ENCODE peak calls at places on chromosomes 2 and 18, in nine cellular contexts. J, H, S, M, G, F, U, V and L are unnamed samples.

GRCh38 chr2:224252601-224253000 is 149.3 kb downstream of the FAM124B start:
- DNase-seq in J (no peak), H (no peak), S (no peak), M (no peak), G (no peak), F (no peak), U (no peak), V (no peak), L (no peak)

GRCh38 chr2:234494361-234495075 is 2.4 kb downstream of the ARL4C start:
- DNase-seq in J (peak; percentile 53), H (no peak), S (no peak), M (no peak), G (peak; percentile 50), F (no peak), U (no peak), V (peak; percentile 58), L (peak; percentile 51)

GRCh38 chr2:45964226-45964841 is 312.9 kb downstream of the PRKCE start:
- DNase-seq in J (peak; percentile 98), H (no peak), S (peak; percentile 54), M (no peak), G (peak; percentile 79), F (no peak), U (no peak), V (peak; percentile 94), L (peak; percentile 92)

GRCh38 chr2:119223521-119224390 is at the start of gene STEAP3:
- DNase-seq in J (peak; percentile 88), H (no peak), S (peak; percentile 90), M (peak; percentile 47), G (peak; percentile 66), F (no peak), U (no peak), V (peak; percentile 67), L (peak; percentile 78)

GRCh38 chr2:62826141-62826540 is 120.6 kb downstream of the EHBP1 start:
- DNase-seq in J (peak; percentile 54), H (no peak), S (no peak), M (no peak), G (no peak), F (no peak), U (no peak), V (no peak), L (no peak)

GRCh38 chr2:236997086-236997485 is 88.6 kb upstream of the COPS8 start:
- DNase-seq in J (no peak), H (no peak), S (no peak), M (no peak), G (no peak), F (no peak), U (no peak), V (no peak), L (no peak)

GRCh38 chr18:49459404-49460171 is 857 bp downstream of the DYM start:
- DNase-seq in J (peak; percentile 34), H (no peak), S (no peak), M (no peak), G (peak; percentile 40), F (no peak), U (peak; percentile 9), V (no peak), L (no peak)

GRCh38 chr2:173644146-173644545 is 289.5 kb downstream of the CDCA7 start:
- DNase-seq in J (peak; percentile 49), H (no peak), S (no peak), M (no peak), G (no peak), F (no peak), U (no peak), V (no peak), L (peak; percentile 11)

GRCh38 chr2:144464730-144465129 is 55.2 kb downstream of the ZEB2 start:
- DNase-seq in J (no peak), H (no peak), S (no peak), M (no peak), G (no peak), F (no peak), U (no peak), V (no peak), L (no peak)

GRCh38 chr18:10056506-10056905 is 142.7 kb downstream of the VAPA start:
- DNase-seq in J (no peak), H (no peak), S (no peak), M (no peak), G (no peak), F (no peak), U (no peak), V (no peak), L (no peak)

GRCh38 chr2:121356058-121356640 is 71.1 kb upstream of the TFCP2L1 start:
- DNase-seq in J (peak; percentile 75), H (no peak), S (no peak), M (peak; percentile 38), G (peak; percentile 70), F (no peak), U (no peak), V (peak; percentile 70), L (peak; percentile 35)

GRCh38 chr18:44507729-44508325 is 172.9 kb upstream of the SETBP1 start:
- DNase-seq in J (no peak), H (no peak), S (peak; percentile 37), M (peak; percentile 100), G (no peak), F (no peak), U (no peak), V (no peak), L (no peak)

GRCh38 chr2:122261923-122262322 is 506.5 kb downstream of the TSN start:
- DNase-seq in J (no peak), H (no peak), S (no peak), M (no peak), G (no peak), F (no peak), U (no peak), V (no peak), L (no peak)

GRCh38 chr18:27585602-27586173 is 400.6 kb upstream of the CHST9 start:
- DNase-seq in J (no peak), H (no peak), S (no peak), M (no peak), G (no peak), F (no peak), U (no peak), V (no peak), L (no peak)

GRCh38 chr2:79040967-79041582 is 15.6 kb downstream of the REG3G start:
- DNase-seq in J (peak; percentile 21), H (no peak), S (no peak), M (peak; percentile 12), G (peak; percentile 4), F (no peak), U (no peak), V (peak; percentile 15), L (no peak)

GRCh38 chr2:121519153-121519552 is 11.5 kb upstream of the RNU4ATAC start:
- DNase-seq in J (no peak), H (no peak), S (no peak), M (no peak), G (no peak), F (no peak), U (no peak), V (no peak), L (no peak)

GRCh38 chr2:217120429-217120828 is 260.6 kb upstream of the TNP1 start:
- DNase-seq in J (no peak), H (no peak), S (no peak), M (no peak), G (no peak), F (no peak), U (no peak), V (no peak), L (no peak)

GRCh38 chr2:10964076-10964812 is 52.5 kb downstream of the KCNF1 start:
- DNase-seq in J (no peak), H (no peak), S (no peak), M (peak; percentile 49), G (no peak), F (no peak), U (no peak), V (no peak), L (no peak)

GRCh38 chr2:3039188-3040065 is 338.2 kb downstream of the EIPR1 start:
- DNase-seq in J (no peak), H (no peak), S (no peak), M (no peak), G (no peak), F (no peak), U (no peak), V (no peak), L (no peak)

GRCh38 chr2:159736048-159736447 is 23.7 kb downstream of the MARCHF7 start:
- DNase-seq in J (no peak), H (no peak), S (no peak), M (no peak), G (no peak), F (no peak), U (no peak), V (no peak), L (no peak)

GRCh38 chr2:176128172-176129012 is 1.1 kb upstream of the HOXD8 start:
- DNase-seq in J (peak; percentile 54), H (no peak), S (no peak), M (no peak), G (no peak), F (no peak), U (no peak), V (no peak), L (no peak)

GRCh38 chr2:156331572-156332451 is 709 bp downstream of the NR4A2 start:
- DNase-seq in J (peak; percentile 73), H (no peak), S (peak; percentile 68), M (peak; percentile 92), G (peak; percentile 70), F (no peak), U (no peak), V (peak; percentile 66), L (peak; percentile 56)

GRCh38 chr2:52904511-52904910 is 863.1 kb upstream of the CHAC2 start:
- DNase-seq in J (no peak), H (no peak), S (no peak), M (no peak), G (no peak), F (no peak), U (no peak), V (no peak), L (no peak)

GRCh38 chr2:230932556-230933511 is 7.8 kb upstream of the GPR55 start:
- DNase-seq in J (no peak), H (no peak), S (peak; percentile 84), M (no peak), G (no peak), F (no peak), U (no peak), V (no peak), L (no peak)

GRCh38 chr2:234952270-234953115 is 676 bp downstream of the SH3BP4 start:
- DNase-seq in J (peak; percentile 36), H (no peak), S (no peak), M (no peak), G (peak; percentile 45), F (no peak), U (no peak), V (peak; percentile 20), L (peak; percentile 26)

GRCh38 chr2:241641631-241642030 is 4.1 kb downstream of the ATG4B start:
- DNase-seq in J (no peak), H (no peak), S (no peak), M (no peak), G (no peak), F (no peak), U (no peak), V (no peak), L (no peak)

GRCh38 chr18:74715865-74716712 is 118.4 kb downstream of the ZNF407 start:
- DNase-seq in J (no peak), H (no peak), S (no peak), M (no peak), G (no peak), F (no peak), U (no peak), V (no peak), L (no peak)

GRCh38 chr2:159982270-159982669 is 80.1 kb downstream of the PLA2R1 start:
- DNase-seq in J (peak; percentile 77), H (no peak), S (peak; percentile 24), M (peak; percentile 12), G (peak; percentile 51), F (no peak), U (no peak), V (peak; percentile 26), L (peak; percentile 44)

GRCh38 chr2:129061079-129061785 is 742.6 kb upstream of the HS6ST1 start:
- DNase-seq in J (no peak), H (no peak), S (no peak), M (peak; percentile 94), G (peak; percentile 52), F (no peak), U (no peak), V (no peak), L (peak; percentile 58)

GRCh38 chr2:183881978-183882377 is 716.4 kb upstream of the ZNF804A start:
- DNase-seq in J (no peak), H (no peak), S (no peak), M (no peak), G (no peak), F (no peak), U (no peak), V (no peak), L (no peak)

GRCh38 chr2:136492901-136493300 is 272.4 kb upstream of the THSD7B start:
- DNase-seq in J (no peak), H (no peak), S (no peak), M (peak; percentile 85), G (no peak), F (no peak), U (no peak), V (no peak), L (no peak)